ENCODE peak calls at places on chromosomes 13 and 19, in nine cellular contexts. H, U, A, X, B, Z, I, O and R are unnamed samples.

GRCh38 chr13:67950594-67950993 is 720.5 kb upstream of the PCDH9 start:
- DNase-seq in B (no peak), O (no peak), X (no peak), U (no peak), Z (no peak), H (no peak), A (no peak), I (no peak), R (no peak)

GRCh38 chr13:89027694-89028306 is 1356.6 kb downstream of the SLITRK5 start:
- DNase-seq in Z (no peak), I (no peak), O (no peak), X (no peak), U (no peak), B (no peak), H (no peak), A (no peak), R (no peak)

GRCh38 chr13:21511841-21512240 is 52.7 kb upstream of the ZDHHC20 start:
- DNase-seq in A (peak), Z (no peak), O (no peak), X (no peak), H (no peak), U (no peak), I (peak), B (no peak), R (no peak)

GRCh38 chr19:33460221-33460908 is 61.2 kb downstream of the PEPD start:
- DNase-seq in X (no peak), O (no peak), Z (no peak), I (no peak), B (no peak), U (no peak), H (peak), A (no peak), R (no peak)

GRCh38 chr13:19057588-19058340 is 123.9 kb downstream of the TUBA3C start:
- DNase-seq in Z (no peak), X (no peak), H (peak), O (no peak), U (no peak), I (no peak), A (no peak), B (no peak), R (no peak)

GRCh38 chr13:110006304-110006703 is 219.9 kb upstream of the IRS2 start:
- DNase-seq in X (no peak), Z (peak), I (peak), B (no peak), H (no peak), A (peak), U (no peak), O (no peak), R (no peak)

GRCh38 chr19:55024111-55024510 is 14.0 kb downstream of the GP6 start:
- DNase-seq in Z (no peak), U (no peak), A (no peak), B (no peak), I (no peak), O (no peak), H (no peak), X (no peak), R (no peak)

GRCh38 chr13:93529961-93530360 is 303.4 kb downstream of the GPC6 start:
- DNase-seq in B (no peak), X (no peak), I (peak), Z (no peak), U (no peak), H (no peak), A (peak), O (no peak), R (no peak)

GRCh38 chr13:35769812-35770211 is 293.3 kb upstream of the MAB21L1 start:
- DNase-seq in B (no peak), H (no peak), X (no peak), I (no peak), O (no peak), Z (no peak), A (no peak), U (no peak), R (no peak)

GRCh38 chr13:23656637-23657036 is 86.4 kb downstream of the TNFRSF19 start:
- DNase-seq in B (no peak), O (no peak), U (no peak), Z (no peak), I (peak), H (peak), X (no peak), A (no peak), R (peak)

GRCh38 chr13:39379667-39380655 is 223.0 kb downstream of the LHFPL6 start:
- DNase-seq in X (no peak), A (peak), U (no peak), O (no peak), Z (no peak), I (peak), H (no peak), B (no peak), R (no peak)

GRCh38 chr13:33229446-33230177 is 55.9 kb downstream of the STARD13 start:
- DNase-seq in Z (no peak), X (peak), U (no peak), A (no peak), B (no peak), I (no peak), H (no peak), O (no peak), R (peak)

GRCh38 chr13:54513254-54513653 is 1484.6 kb downstream of the OLFM4 start:
- DNase-seq in O (no peak), H (no peak), B (no peak), Z (no peak), A (no peak), U (no peak), X (no peak), I (no peak), R (no peak)

GRCh38 chr13:73064991-73065390 is 6.2 kb downstream of the KLF5 start:
- DNase-seq in O (no peak), A (no peak), I (no peak), B (no peak), H (no peak), U (no peak), Z (no peak), X (no peak), R (no peak)

GRCh38 chr13:114097893-114098688 is 34.3 kb downstream of the RASA3 start:
- DNase-seq in Z (peak), U (no peak), I (no peak), O (no peak), H (peak), B (no peak), X (no peak), A (no peak), R (no peak)

GRCh38 chr13:98291658-98292057 is 114.6 kb upstream of the RNF113B start:
- DNase-seq in X (no peak), B (no peak), A (no peak), I (no peak), Z (no peak), H (no peak), O (no peak), U (no peak), R (no peak)

GRCh38 chr19:492091-492531 is 4.2 kb upstream of the MADCAM1 start:
- DNase-seq in X (no peak), I (no peak), B (no peak), A (no peak), O (no peak), Z (no peak), H (peak), U (no peak), R (no peak)

GRCh38 chr19:13794752-13795589 is at the start of gene ZSWIM4:
- DNase-seq in H (peak), X (peak), A (peak), B (peak), Z (peak), U (peak), I (peak), O (peak), R (peak)

GRCh38 chr13:33403807-33404362 is 118.3 kb upstream of the STARD13 start:
- DNase-seq in H (no peak), A (no peak), Z (no peak), I (no peak), B (no peak), O (no peak), X (no peak), U (no peak), R (no peak)

GRCh38 chr13:31987535-31988170 is 43.9 kb upstream of the FRY start:
- DNase-seq in O (no peak), Z (no peak), B (no peak), I (no peak), H (no peak), X (no peak), A (no peak), U (no peak), R (no peak)

GRCh38 chr13:36124236-36124822 is 6.9 kb downstream of the DCLK1 start:
- DNase-seq in U (no peak), A (no peak), B (no peak), Z (no peak), X (no peak), O (no peak), H (peak), I (peak), R (peak)

GRCh38 chr13:106700007-106700950 is 132.3 kb upstream of the ARGLU1 start:
- DNase-seq in I (no peak), Z (no peak), H (no peak), B (no peak), A (no peak), X (no peak), U (no peak), O (no peak), R (no peak)

GRCh38 chr19:51799998-51800848 is 5.3 kb downstream of the FPR3 start:
- DNase-seq in Z (no peak), H (no peak), A (no peak), X (no peak), I (peak), O (no peak), U (no peak), B (no peak), R (no peak)

GRCh38 chr19:28290963-28291657 is 921.8 kb downstream of the UQCRFS1 start:
- DNase-seq in Z (no peak), O (no peak), B (no peak), X (peak), H (no peak), A (no peak), U (no peak), I (no peak), R (no peak)

GRCh38 chr19:49642488-49643035 is 553 bp downstream of the SCAF1 start:
- DNase-seq in B (no peak), H (no peak), X (no peak), O (no peak), U (no peak), A (no peak), I (no peak), Z (peak), R (no peak)
- H3K4me3 ChIP-seq in B (peak), H (peak), X (peak), O (peak), U (peak), A (peak), I (peak), Z (peak), R (peak)

GRCh38 chr13:99305180-99305965 is 1.8 kb downstream of the GPR183 start:
- DNase-seq in X (no peak), B (no peak), U (no peak), I (no peak), Z (no peak), A (no peak), O (no peak), H (no peak), R (no peak)
- H3K4me3 ChIP-seq in X (no peak), B (peak), U (no peak), I (no peak), Z (peak), A (no peak), O (peak), H (no peak), R (no peak)

DNA sequence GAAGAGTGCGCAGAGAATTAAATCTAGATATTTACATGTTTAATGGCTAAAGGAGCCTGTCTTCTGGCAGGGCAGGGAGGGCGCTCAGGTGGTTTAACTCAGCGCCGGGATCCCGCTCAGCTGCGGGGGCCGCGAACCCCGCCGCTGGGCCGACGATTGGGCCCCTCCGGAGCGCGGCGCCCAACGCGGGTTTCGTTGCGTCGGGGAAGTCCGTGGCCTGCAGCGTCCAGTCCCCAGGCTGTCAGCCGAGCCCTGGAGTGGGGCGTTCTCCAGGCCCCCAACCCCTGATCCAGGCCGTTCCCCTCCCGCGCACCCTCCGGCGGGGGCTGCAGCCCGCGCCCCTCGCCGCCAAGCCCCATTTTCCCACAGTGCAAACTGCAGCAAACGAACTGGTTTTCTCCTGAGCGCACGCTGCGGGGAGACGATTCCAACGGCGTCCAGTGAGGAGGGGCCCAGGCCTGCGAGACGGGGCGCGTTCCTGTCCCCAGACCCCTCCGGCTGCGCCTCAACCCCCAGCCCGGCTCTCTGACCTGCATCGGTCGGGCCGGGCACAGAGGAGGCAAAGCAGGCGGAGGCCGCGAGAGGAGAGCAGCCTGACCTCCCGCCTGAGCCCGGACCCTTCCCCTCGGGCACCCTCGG is 4.5 kb upstream of the ONECUT3 start:
- DNase-seq in Z (no peak), X (no peak), U (no peak), H (no peak), A (no peak), B (no peak), O (no peak), I (no peak), R (no peak)
- H3K4me3 ChIP-seq in Z (peak), X (no peak), U (peak), H (no peak), A (peak), B (no peak), O (peak), I (no peak), R (no peak)

DNA sequence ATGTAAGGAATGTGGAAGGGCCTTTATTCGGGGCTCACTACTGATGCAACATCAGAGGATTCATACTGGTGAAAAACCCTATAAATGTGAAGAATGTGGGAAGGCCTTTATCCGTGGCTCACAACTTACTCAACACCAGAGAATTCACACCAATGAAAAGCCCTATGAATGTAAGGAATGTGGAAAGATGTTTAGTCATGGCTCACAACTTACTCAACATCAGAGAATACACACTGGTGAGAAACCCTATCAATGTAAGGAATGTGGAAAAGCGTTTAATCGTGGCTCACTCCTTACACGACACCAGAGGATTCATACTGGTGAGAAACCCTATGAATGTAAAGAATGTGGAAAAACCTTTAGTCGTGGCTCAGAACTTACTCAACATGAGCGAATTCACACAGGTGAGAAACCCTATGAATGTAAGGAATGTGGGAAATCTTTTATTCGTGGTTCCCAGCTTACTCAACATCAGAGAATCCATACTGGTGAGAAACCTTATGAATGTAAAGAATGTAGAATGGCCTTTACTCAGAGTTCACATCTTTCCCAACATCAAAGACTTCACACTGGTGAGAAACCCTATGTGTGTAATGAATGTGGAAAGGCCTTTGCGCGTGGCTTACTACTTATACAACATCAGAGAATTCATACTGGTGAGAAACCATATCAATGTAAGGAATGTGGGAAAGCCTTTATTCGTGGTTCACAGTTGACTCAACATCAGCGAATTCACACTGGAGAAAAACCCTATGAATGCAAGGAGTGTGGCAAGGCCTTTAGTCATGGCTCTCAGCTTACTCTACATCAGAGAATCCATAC is 44.3 kb downstream of the ZNF585A start:
- DNase-seq in I (no peak), A (no peak), X (no peak), H (no peak), Z (no peak), U (no peak), O (no peak), B (no peak), R (no peak)
- H3K4me3 ChIP-seq in I (no peak), A (no peak), X (no peak), H (no peak), Z (no peak), U (no peak), O (peak), B (peak), R (no peak)

GRCh38 chr13:45332831-45333219 is 8.2 kb downstream of the TPT1 start:
- DNase-seq in U (no peak), H (no peak), O (no peak), I (no peak), B (no peak), A (no peak), Z (no peak), X (no peak), R (no peak)

GRCh38 chr13:45333973-45334922 is 6.7 kb downstream of the TPT1 start:
- DNase-seq in Z (no peak), B (peak), U (no peak), H (peak), A (no peak), O (no peak), I (peak), X (no peak), R (no peak)

GRCh38 chr13:45335397-45336024 is 5.5 kb downstream of the TPT1 start:
- DNase-seq in I (no peak), U (no peak), B (no peak), O (no peak), H (no peak), Z (no peak), A (no peak), X (no peak), R (no peak)

GRCh38 chr13:45331981-45332830 is 8.8 kb downstream of the TPT1 start:
- DNase-seq in I (peak), Z (no peak), O (no peak), B (no peak), U (no peak), X (no peak), H (peak), A (peak), R (peak)

DNA sequence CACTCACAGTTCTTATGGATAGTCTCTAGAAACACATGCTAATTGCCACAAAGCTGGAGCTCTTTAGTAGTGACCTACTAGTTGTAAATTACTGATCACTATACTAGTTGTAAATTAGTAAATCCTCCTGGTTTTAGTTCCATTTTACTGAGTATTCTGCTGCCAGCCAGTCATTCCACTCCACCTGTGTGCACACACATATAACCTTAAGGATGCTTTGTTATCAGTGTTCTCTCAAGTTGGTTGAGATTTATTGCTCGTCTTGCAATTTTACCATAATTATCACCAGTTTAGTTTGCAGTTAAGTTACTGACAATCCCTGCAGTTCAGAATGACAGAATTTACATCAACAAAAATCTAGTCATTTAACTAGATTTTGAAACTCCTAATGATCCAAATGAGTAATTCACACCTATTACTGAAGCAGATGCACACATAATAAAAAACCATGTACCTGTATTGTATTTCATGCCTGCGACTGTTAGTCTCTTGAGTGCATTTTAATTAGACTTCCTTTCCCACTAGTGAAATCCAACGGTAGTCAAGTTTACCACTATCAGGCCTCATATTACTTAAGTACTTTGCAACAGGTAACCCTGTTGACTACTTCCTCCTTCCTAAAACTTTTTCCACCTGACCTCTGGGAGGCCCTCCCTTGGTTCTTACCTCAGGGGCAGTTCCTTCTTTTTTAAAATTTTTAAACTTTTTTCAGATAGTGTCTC is 7.6 kb downstream of the TPT1 start:
- DNase-seq in A (no peak), Z (no peak), U (no peak), H (no peak), B (no peak), I (no peak), X (no peak), O (no peak), R (no peak)
- H3K4me3 ChIP-seq in A (no peak), Z (no peak), U (no peak), H (no peak), B (no peak), I (no peak), X (no peak), O (no peak), R (no peak)

GRCh38 chr13:57137631-57138030 is 3.1 kb upstream of the PRR20A start:
- DNase-seq in X (no peak), A (no peak), U (no peak), I (no peak), Z (no peak), B (no peak), O (no peak), H (no peak), R (no peak)
- H3K4me3 ChIP-seq in X (no peak), A (no peak), U (no peak), I (no peak), Z (no peak), B (no peak), O (no peak), H (no peak), R (no peak)

GRCh38 chr19:7360393-7360984 is 11.8 kb downstream of the ARHGEF18 start:
- DNase-seq in X (no peak), H (no peak), Z (no peak), I (peak), U (no peak), A (no peak), B (no peak), O (no peak), R (no peak)
- H3K4me3 ChIP-seq in X (no peak), H (no peak), Z (no peak), I (no peak), U (no peak), A (no peak), B (no peak), O (no peak), R (no peak)